ENCODE peak calls at places on chromosomes 1 and 21, in four cellular contexts. X, O, L and J are unnamed samples.

GRCh38 chr21:37367758-37368535 is 1.4 kb downstream of the DYRK1A start:
- DNase-seq in X (peak), O (peak), L (peak), J (no peak)

GRCh38 chr1:30880631-30881155 is 27.9 kb downstream of the SDC3 start:
- DNase-seq in X (no peak), O (no peak), L (no peak), J (no peak)

GRCh38 chr1:209780276-209780675 is 4.1 kb downstream of the C1orf74 start:
- DNase-seq in X (no peak), O (no peak), L (no peak), J (no peak)

GRCh38 chr1:181097242-181097641 is 8.7 kb downstream of the IER5 start:
- DNase-seq in X (no peak), O (no peak), L (peak), J (no peak)

GRCh38 chr1:9653783-9654517 is 2.4 kb downstream of the PIK3CD start:
- DNase-seq in X (no peak), O (peak), L (no peak), J (no peak)

GRCh38 chr1:211630236-211631081 is 45.0 kb downstream of the NEK2 start:
- DNase-seq in X (no peak), O (no peak), L (no peak), J (no peak)

GRCh38 chr1:212914789-212915188 is 35.6 kb upstream of the VASH2 start:
- DNase-seq in X (no peak), O (no peak), L (no peak), J (no peak)

GRCh38 chr1:40703316-40703715 is 11.8 kb downstream of the NFYC start:
- DNase-seq in X (no peak), O (no peak), L (no peak), J (no peak)

GRCh38 chr1:197915797-197916686 is 1.1 kb upstream of the LHX9 start:
- DNase-seq in X (peak), O (peak), L (peak), J (peak)

GRCh38 chr21:17128132-17128531 is 384.7 kb upstream of the CXADR start:
- DNase-seq in X (no peak), O (no peak), L (no peak), J (no peak)

GRCh38 chr1:29757866-29758763 is 521.8 kb downstream of the PTPRU start:
- DNase-seq in X (no peak), O (no peak), L (no peak), J (no peak)

GRCh38 chr1:44346184-44346583 is 8.9 kb downstream of the ERI3 start:
- DNase-seq in X (no peak), O (no peak), L (no peak), J (no peak)

GRCh38 chr1:226643167-226643566 is 94.6 kb downstream of the STUM start:
- DNase-seq in X (no peak), O (peak), L (no peak), J (no peak)

GRCh38 chr1:94808682-94809081 is 11.5 kb upstream of the SLC44A3 start:
- DNase-seq in X (no peak), O (no peak), L (no peak), J (no peak)